ENCODE peak calls at places on chromosome 3, in six cellular contexts. One of them, this sample, is unnamed. For H3K27me3, the result is how much of the 10 kb centered on the place peaks cover.

GRCh38 chr3:60046212-60046611 is 996.4 kb upstream of the CFAP20DC start:
- DNase-seq in Panc1: no peak
- DNase-seq in tibial artery: no peak
- DNase-seq in uterus: no peak
- DNase-seq in brain microvascular endothelial cell: no peak
- DNase-seq in MM.1S: no peak
- DNase-seq in this sample: no peak

GRCh38 chr3:150094150-150094932 is 123.6 kb upstream of the PFN2 start:
- DNase-seq in Panc1: no peak
- DNase-seq in tibial artery: no peak
- DNase-seq in uterus: no peak
- DNase-seq in brain microvascular endothelial cell: peak
- DNase-seq in MM.1S: peak
- DNase-seq in this sample: no peak

GRCh38 chr3:157856078-157856939 is 249.9 kb downstream of the SHOX2 start:
- DNase-seq in Panc1: no peak
- DNase-seq in tibial artery: no peak
- DNase-seq in uterus: no peak
- DNase-seq in brain microvascular endothelial cell: no peak
- DNase-seq in MM.1S: no peak
- DNase-seq in this sample: no peak

GRCh38 chr3:31356941-31357340 is 175.8 kb upstream of the STT3B start:
- DNase-seq in Panc1: no peak
- DNase-seq in tibial artery: no peak
- DNase-seq in uterus: no peak
- DNase-seq in brain microvascular endothelial cell: no peak
- DNase-seq in MM.1S: no peak
- DNase-seq in this sample: no peak

GRCh38 chr3:129428382-129429079 is at the start of gene EFCAB12:
- DNase-seq in Panc1: peak
- DNase-seq in tibial artery: peak
- DNase-seq in uterus: peak
- DNase-seq in brain microvascular endothelial cell: peak
- DNase-seq in MM.1S: peak
- DNase-seq in this sample: peak

GRCh38 chr3:170797685-170798084 is 72.3 kb downstream of the RPL22L1 start:
- DNase-seq in Panc1: no peak
- DNase-seq in tibial artery: no peak
- DNase-seq in uterus: no peak
- DNase-seq in brain microvascular endothelial cell: no peak
- DNase-seq in MM.1S: no peak
- DNase-seq in this sample: no peak

GRCh38 chr3:31377045-31377642 is 155.6 kb upstream of the STT3B start:
- DNase-seq in Panc1: peak
- DNase-seq in tibial artery: no peak
- DNase-seq in uterus: no peak
- DNase-seq in brain microvascular endothelial cell: peak
- DNase-seq in MM.1S: no peak
- DNase-seq in this sample: peak

GRCh38 chr3:12381199-12381598 is 92.3 kb downstream of the PPARG start:
- DNase-seq in Panc1: no peak
- DNase-seq in tibial artery: no peak
- DNase-seq in uterus: no peak
- DNase-seq in brain microvascular endothelial cell: no peak
- DNase-seq in MM.1S: no peak
- DNase-seq in this sample: no peak

GRCh38 chr3:49839193-49839809 is 17.1 kb downstream of the TRAIP start:
- DNase-seq in Panc1: peak
- DNase-seq in tibial artery: peak
- DNase-seq in uterus: peak
- DNase-seq in brain microvascular endothelial cell: peak
- DNase-seq in MM.1S: peak
- DNase-seq in this sample: peak

GRCh38 chr3:197407526-197407925 is 109.1 kb upstream of the DLG1 start:
- DNase-seq in Panc1: no peak
- DNase-seq in tibial artery: no peak
- DNase-seq in uterus: no peak
- DNase-seq in brain microvascular endothelial cell: no peak
- DNase-seq in MM.1S: peak
- DNase-seq in this sample: no peak

GRCh38 chr3:149339931-149340309 is 6.5 kb upstream of the TM4SF18 start:
- DNase-seq in Panc1: peak
- DNase-seq in tibial artery: peak
- DNase-seq in uterus: peak
- DNase-seq in brain microvascular endothelial cell: peak
- DNase-seq in MM.1S: no peak
- DNase-seq in this sample: no peak

GRCh38 chr3:46354984-46355383 is 1.1 kb downstream of the CCR2 start:
- DNase-seq in Panc1: no peak
- DNase-seq in tibial artery: no peak
- DNase-seq in uterus: no peak
- DNase-seq in brain microvascular endothelial cell: no peak
- DNase-seq in MM.1S: no peak
- DNase-seq in this sample: no peak

GRCh38 chr3:37532168-37532567 is 329.5 kb upstream of the CTDSPL start:
- DNase-seq in Panc1: no peak
- DNase-seq in tibial artery: no peak
- DNase-seq in uterus: no peak
- DNase-seq in brain microvascular endothelial cell: no peak
- DNase-seq in MM.1S: no peak
- DNase-seq in this sample: no peak

GRCh38 chr3:5239602-5240001 is 52.1 kb downstream of the EDEM1 start:
- DNase-seq in Panc1: no peak
- DNase-seq in tibial artery: no peak
- DNase-seq in uterus: no peak
- DNase-seq in brain microvascular endothelial cell: peak
- DNase-seq in MM.1S: no peak
- DNase-seq in this sample: no peak

DNA sequence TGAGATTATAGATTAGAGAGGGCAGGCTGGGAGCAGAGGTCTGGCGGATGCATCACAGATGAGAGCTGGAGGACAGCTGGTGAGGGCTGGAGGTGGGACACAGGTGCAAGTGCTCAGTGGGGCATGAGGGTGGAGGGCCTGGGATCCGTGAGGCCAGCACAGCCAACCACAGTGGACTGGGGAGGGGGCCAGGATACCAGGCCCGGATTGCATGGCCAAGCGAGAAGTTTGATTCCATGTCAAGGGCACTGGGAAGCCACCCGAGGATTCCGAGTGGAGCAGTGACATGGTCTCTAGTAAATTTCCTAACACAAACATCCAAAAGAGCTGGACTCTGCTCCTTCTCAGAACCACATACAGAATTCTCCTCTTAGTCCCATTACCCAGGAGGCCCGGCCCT is 44.0 kb upstream of the SLC41A3 start:
- DNase-seq in Panc1: no peak
- DNase-seq in tibial artery: peak
- DNase-seq in uterus: no peak
- DNase-seq in brain microvascular endothelial cell: no peak
- DNase-seq in MM.1S: no peak
- DNase-seq in this sample: no peak
- TF ChIP-seq CTCF in Panc1: no peak
- TF ChIP-seq CTCF in tibial artery: no peak
- TF ChIP-seq CTCF in uterus: no peak
- TF ChIP-seq CTCF in brain microvascular endothelial cell: no peak
- TF ChIP-seq CTCF in MM.1S: no peak
- TF ChIP-seq CTCF in this sample: no peak

GRCh38 chr3:62667714-62668113 is 207.5 kb downstream of the CADPS start:
- DNase-seq in Panc1: no peak
- DNase-seq in tibial artery: no peak
- DNase-seq in uterus: no peak
- DNase-seq in brain microvascular endothelial cell: no peak
- DNase-seq in MM.1S: no peak
- DNase-seq in this sample: no peak

GRCh38 chr3:62659660-62660059 is 215.6 kb downstream of the CADPS start:
- DNase-seq in Panc1: no peak
- DNase-seq in tibial artery: no peak
- DNase-seq in uterus: no peak
- DNase-seq in brain microvascular endothelial cell: no peak
- DNase-seq in MM.1S: no peak
- DNase-seq in this sample: no peak

GRCh38 chr3:62665627-62666433 is 209.4 kb downstream of the CADPS start:
- DNase-seq in Panc1: peak
- DNase-seq in tibial artery: peak
- DNase-seq in uterus: peak
- DNase-seq in brain microvascular endothelial cell: peak
- DNase-seq in MM.1S: peak
- DNase-seq in this sample: no peak

DNA sequence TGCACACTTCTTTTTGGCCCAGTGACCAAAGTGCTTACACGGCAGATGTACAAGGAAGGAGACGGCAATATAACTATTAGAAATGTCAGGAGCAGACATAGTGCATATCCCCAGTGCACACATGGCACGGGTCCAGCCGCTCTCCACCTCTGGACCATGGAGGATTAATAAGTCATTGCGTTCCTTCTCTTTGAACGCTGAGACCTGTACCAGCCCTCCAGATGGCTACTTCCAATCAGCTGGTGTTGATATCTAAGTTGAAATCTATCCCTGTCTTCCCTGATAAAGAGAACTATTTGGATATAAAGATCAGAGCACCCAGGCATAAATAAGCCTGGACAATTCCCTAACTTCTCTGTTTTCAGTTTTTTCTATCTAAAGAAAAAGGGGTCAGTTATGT is 212.5 kb downstream of the CADPS start:
- DNase-seq in Panc1: no peak
- DNase-seq in tibial artery: no peak
- DNase-seq in uterus: no peak
- DNase-seq in brain microvascular endothelial cell: no peak
- DNase-seq in MM.1S: no peak
- DNase-seq in this sample: no peak
- H3K27me3 ChIP-seq in Panc1: under half
- H3K27me3 ChIP-seq in tibial artery: under half
- H3K27me3 ChIP-seq in uterus: under half
- H3K27me3 ChIP-seq in brain microvascular endothelial cell: under half
- H3K27me3 ChIP-seq in MM.1S: under half
- H3K27me3 ChIP-seq in this sample: under half

GRCh38 chr3:124995460-124995994 is 60.3 kb downstream of the HEG1 start:
- DNase-seq in Panc1: peak
- DNase-seq in tibial artery: peak
- DNase-seq in uterus: peak
- DNase-seq in brain microvascular endothelial cell: no peak
- DNase-seq in MM.1S: peak
- DNase-seq in this sample: peak
- TF ChIP-seq CTCF in Panc1: peak
- TF ChIP-seq CTCF in tibial artery: peak
- TF ChIP-seq CTCF in uterus: peak
- TF ChIP-seq CTCF in brain microvascular endothelial cell: peak
- TF ChIP-seq CTCF in MM.1S: peak
- TF ChIP-seq CTCF in this sample: peak

GRCh38 chr3:112086018-112086854 is at the start of gene C3orf52:
- DNase-seq in Panc1: peak
- DNase-seq in tibial artery: peak
- DNase-seq in uterus: peak
- DNase-seq in brain microvascular endothelial cell: peak
- DNase-seq in MM.1S: peak
- DNase-seq in this sample: peak

GRCh38 chr3:112087746-112088145 is 1.6 kb downstream of the C3orf52 start:
- DNase-seq in Panc1: no peak
- DNase-seq in tibial artery: no peak
- DNase-seq in uterus: no peak
- DNase-seq in brain microvascular endothelial cell: no peak
- DNase-seq in MM.1S: no peak
- DNase-seq in this sample: no peak

GRCh38 chr3:112083239-112083638 is 3.0 kb upstream of the C3orf52 start:
- DNase-seq in Panc1: no peak
- DNase-seq in tibial artery: no peak
- DNase-seq in uterus: no peak
- DNase-seq in brain microvascular endothelial cell: no peak
- DNase-seq in MM.1S: no peak
- DNase-seq in this sample: no peak

GRCh38 chr3:112086857-112087524 is 802 bp downstream of the C3orf52 start:
- DNase-seq in Panc1: no peak
- DNase-seq in tibial artery: no peak
- DNase-seq in uterus: no peak
- DNase-seq in brain microvascular endothelial cell: no peak
- DNase-seq in MM.1S: no peak
- DNase-seq in this sample: no peak

GRCh38 chr3:112084980-112085697 is 1.1 kb upstream of the C3orf52 start:
- DNase-seq in Panc1: no peak
- DNase-seq in tibial artery: no peak
- DNase-seq in uterus: no peak
- DNase-seq in brain microvascular endothelial cell: no peak
- DNase-seq in MM.1S: no peak
- DNase-seq in this sample: no peak
- H3K27me3 ChIP-seq in Panc1: under half
- H3K27me3 ChIP-seq in tibial artery: under half
- H3K27me3 ChIP-seq in uterus: under half
- H3K27me3 ChIP-seq in brain microvascular endothelial cell: under half
- H3K27me3 ChIP-seq in MM.1S: under half
- H3K27me3 ChIP-seq in this sample: under half

GRCh38 chr3:13884851-13885703 is 5.2 kb upstream of the WNT7A start:
- DNase-seq in Panc1: no peak
- DNase-seq in tibial artery: no peak
- DNase-seq in uterus: no peak
- DNase-seq in brain microvascular endothelial cell: no peak
- DNase-seq in MM.1S: peak
- DNase-seq in this sample: peak
- TF ChIP-seq CTCF in Panc1: peak
- TF ChIP-seq CTCF in tibial artery: no peak
- TF ChIP-seq CTCF in uterus: no peak
- TF ChIP-seq CTCF in brain microvascular endothelial cell: peak
- TF ChIP-seq CTCF in MM.1S: peak
- TF ChIP-seq CTCF in this sample: peak

DNA sequence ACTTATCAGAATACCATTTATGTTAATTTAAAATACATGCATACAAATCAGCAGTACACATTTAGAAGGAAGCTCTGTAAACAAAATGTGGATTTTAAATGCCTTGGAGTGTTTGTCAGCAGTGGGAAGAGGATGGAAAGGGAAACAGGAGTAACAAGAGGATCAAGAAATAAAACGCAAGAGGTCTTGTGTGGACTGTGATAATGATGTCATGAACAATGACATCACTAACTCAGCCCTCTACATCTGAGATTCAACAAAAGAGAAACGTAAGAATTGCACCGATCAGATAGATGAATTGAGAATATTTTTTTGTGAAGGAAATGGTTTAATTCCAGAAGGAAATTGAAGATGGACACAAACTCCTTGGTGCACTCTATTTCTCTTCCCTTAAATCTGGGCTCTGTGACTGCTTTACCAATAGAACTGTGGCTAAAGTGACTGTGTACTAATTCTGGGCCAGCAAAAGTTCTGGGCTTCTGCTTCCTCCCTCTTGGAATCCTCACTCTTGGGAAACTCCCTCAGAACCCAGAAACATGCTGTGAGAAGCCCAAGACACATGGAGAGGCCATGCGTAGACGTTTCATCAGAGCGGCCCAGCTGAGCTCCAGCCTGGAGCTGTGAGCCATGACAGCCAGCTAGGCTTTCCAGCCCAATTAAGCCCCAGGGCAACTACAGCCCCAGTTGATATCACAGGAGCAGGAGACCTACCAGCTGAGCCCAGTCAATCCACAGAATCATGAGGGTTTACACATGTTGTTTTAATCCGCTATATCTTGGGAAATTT is 43.9 kb upstream of the CNOT10 start:
- DNase-seq in Panc1: no peak
- DNase-seq in tibial artery: no peak
- DNase-seq in uterus: no peak
- DNase-seq in brain microvascular endothelial cell: no peak
- DNase-seq in MM.1S: no peak
- DNase-seq in this sample: no peak
- H3K27me3 ChIP-seq in Panc1: under half
- H3K27me3 ChIP-seq in tibial artery: under half
- H3K27me3 ChIP-seq in uterus: under half
- H3K27me3 ChIP-seq in brain microvascular endothelial cell: under half
- H3K27me3 ChIP-seq in MM.1S: under half
- H3K27me3 ChIP-seq in this sample: under half